ENCODE peak calls at places on chromosome 5, in seven cellular contexts. O is gastrocnemius medialis; A is pancreas; E is PC-3; P is Jurkat, Clone E6-1; X is GM12865; N is fibroblast of pulmonary artery. M is an unnamed sample.

GRCh38 chr5:134092875-134093274 is 21.6 kb upstream of the TCF7 start:
- DNase-seq in A (no peak), O (no peak), X (no peak), P (peak; percentile 60), N (no peak), E (peak; percentile 93), M (no peak)

GRCh38 chr5:6252581-6252980 is 125.8 kb downstream of the MED10 start:
- DNase-seq in N (no peak), A (no peak), E (no peak), O (no peak), P (no peak), X (no peak), M (no peak)

GRCh38 chr5:40623480-40624420 is 56.0 kb upstream of the PTGER4 start:
- DNase-seq in X (no peak), O (no peak), P (peak; percentile 84), E (no peak), A (no peak), N (no peak), M (peak; percentile 67)

GRCh38 chr5:168992687-168993086 is 308.3 kb downstream of the SLIT3 start:
- DNase-seq in P (no peak), A (no peak), E (no peak), O (no peak), N (no peak), X (no peak), M (no peak)

GRCh38 chr5:159031513-159031912 is 68.2 kb downstream of the EBF1 start:
- DNase-seq in E (no peak), X (peak; percentile 75), O (no peak), P (no peak), A (no peak), N (peak; percentile 31), M (no peak)

GRCh38 chr5:80186634-80187033 is 69.2 kb downstream of the SERINC5 start:
- DNase-seq in P (peak; percentile 64), E (peak; percentile 92), X (no peak), O (no peak), A (no peak), N (peak; percentile 68), M (no peak)

GRCh38 chr5:101045689-101046088 is 142.6 kb upstream of the ST8SIA4 start:
- DNase-seq in A (no peak), X (peak; percentile 15), E (peak; percentile 44), N (peak; percentile 29), P (peak; percentile 19), O (no peak), M (no peak)

GRCh38 chr5:5422819-5423515 is 490 bp downstream of the ICE1 start:
- DNase-seq in O (no peak), N (no peak), X (peak; percentile 12), E (no peak), A (no peak), P (no peak), M (no peak)

GRCh38 chr5:154566146-154566680 is 88.2 kb upstream of the HAND1 start:
- DNase-seq in P (no peak), O (no peak), E (no peak), A (no peak), N (no peak), X (no peak), M (no peak)

GRCh38 chr5:172385661-172386187 is 68.6 kb downstream of the SH3PXD2B start:
- DNase-seq in O (no peak), E (no peak), A (no peak), X (no peak), N (no peak), P (no peak), M (no peak)

GRCh38 chr5:172361566-172362238 is 78.1 kb upstream of the UBTD2 start:
- DNase-seq in O (peak; percentile 24), E (peak; percentile 98), A (no peak), N (peak; percentile 98), X (peak; percentile 91), P (no peak), M (no peak)

GRCh38 chr5:169701910-169702451 is 64.9 kb downstream of the DOCK2 start:
- DNase-seq in O (no peak), A (no peak), N (peak; percentile 73), X (no peak), E (peak; percentile 65), P (no peak), M (no peak)

GRCh38 chr5:54387659-54388232 is 67.8 kb upstream of the HSPB3 start:
- DNase-seq in E (no peak), N (peak; percentile 69), A (no peak), P (no peak), O (no peak), X (no peak), M (no peak)

GRCh38 chr5:9245071-9245470 is 300.8 kb downstream of the SEMA5A start:
- DNase-seq in N (peak; percentile 55), A (no peak), P (no peak), X (no peak), E (peak; percentile 41), O (no peak), M (no peak)

GRCh38 chr5:53983568-53984465 is 326.6 kb downstream of the ARL15 start:
- DNase-seq in P (no peak), O (no peak), N (peak; percentile 52), X (no peak), A (no peak), E (peak; percentile 73), M (no peak)

GRCh38 chr5:157842185-157842584 is 16.8 kb downstream of the CLINT1 start:
- DNase-seq in O (no peak), E (no peak), A (no peak), N (no peak), P (no peak), X (no peak), M (no peak)

GRCh38 chr5:180126716-180127681 is 55.4 kb upstream of the RNF130 start:
- DNase-seq in N (peak; percentile 8), E (peak; percentile 30), P (no peak), X (no peak), O (no peak), A (no peak), M (no peak)

GRCh38 chr5:142143878-142144277 is 35.3 kb downstream of the NDFIP1 start:
- DNase-seq in N (peak; percentile 76), P (peak; percentile 35), X (peak; percentile 40), O (no peak), A (no peak), E (peak; percentile 50), M (no peak)

GRCh38 chr5:178668579-178668978 is 41.7 kb upstream of the CLK4 start:
- DNase-seq in O (no peak), A (no peak), N (no peak), P (no peak), E (peak; percentile 78), X (no peak), M (no peak)

GRCh38 chr5:90909091-90909503 is 350.5 kb downstream of the ADGRV1 start:
- DNase-seq in X (no peak), N (peak; percentile 64), P (no peak), O (no peak), A (no peak), E (no peak), M (no peak)

GRCh38 chr5:72681781-72682180 is 134.7 kb upstream of the TNPO1 start:
- DNase-seq in O (no peak), A (no peak), N (no peak), P (no peak), E (peak; percentile 6), X (no peak), M (no peak)

GRCh38 chr5:132491368-132492364 is 1.1 kb upstream of the IRF1 start:
- DNase-seq in A (no peak), O (no peak), E (no peak), X (peak; percentile 52), N (no peak), P (no peak), M (no peak)

GRCh38 chr5:6713274-6714181 is at the start of gene TENT4A:
- DNase-seq in A (no peak), O (no peak), E (peak; percentile 32), N (no peak), P (no peak), X (no peak), M (peak; percentile 28)

GRCh38 chr5:154523104-154523503 is 45.1 kb upstream of the HAND1 start:
- DNase-seq in N (no peak), X (no peak), P (no peak), E (no peak), O (no peak), A (no peak), M (no peak)

GRCh38 chr5:113776832-113777525 is 263.5 kb downstream of the YTHDC2 start:
- DNase-seq in E (peak; percentile 6), O (no peak), N (peak; percentile 39), A (no peak), P (peak; percentile 4), X (no peak), M (no peak)

GRCh38 chr5:322942-323879 is 1.7 kb downstream of the AHRR start:
- DNase-seq in N (no peak), A (no peak), P (no peak), E (no peak), X (no peak), O (no peak), M (no peak)

GRCh38 chr5:114319236-114319635 is 42.6 kb upstream of the KCNN2 start:
- DNase-seq in P (no peak), O (no peak), X (no peak), E (no peak), A (no peak), N (no peak), M (no peak)

GRCh38 chr5:156892223-156892622 is 42.1 kb downstream of the PPP1R2B start:
- DNase-seq in N (no peak), X (peak; percentile 35), A (no peak), P (no peak), O (no peak), E (peak; percentile 14), M (no peak)

GRCh38 chr5:83551826-83552225 is 80.3 kb downstream of the VCAN start:
- DNase-seq in E (peak; percentile 37), X (no peak), O (no peak), N (peak; percentile 66), A (no peak), P (no peak), M (no peak)

GRCh38 chr5:14122089-14122488 is 21.1 kb upstream of the TRIO start:
- DNase-seq in E (no peak), P (no peak), N (no peak), A (no peak), X (no peak), O (no peak), M (no peak)
- H3K4me3 ChIP-seq in E (no peak overlapping the region), P (no peak overlapping the region), N (no peak overlapping the region), A (no peak overlapping the region), X (no peak overlapping the region), O (no peak overlapping the region), M (no peak overlapping the region)

DNA sequence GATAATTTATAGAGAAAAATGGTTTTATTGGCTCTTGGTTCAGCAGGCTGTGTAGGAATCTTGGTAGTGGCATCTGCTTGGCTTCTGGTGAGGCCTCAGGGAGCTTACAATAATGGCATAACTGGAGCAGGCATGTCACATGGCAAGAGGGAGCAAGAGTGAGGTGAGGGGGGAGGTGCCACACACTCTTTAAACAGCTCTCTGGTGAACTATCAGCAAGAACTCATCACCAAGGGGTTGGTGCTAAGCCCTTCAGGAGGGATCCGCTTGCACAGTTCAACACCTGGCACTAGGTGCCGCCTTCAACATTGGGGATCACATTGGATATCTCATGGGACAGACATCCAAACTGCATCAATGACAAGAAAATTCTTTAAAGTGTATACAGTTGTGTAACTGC is 10.5 kb downstream of the GPBP1 start:
- DNase-seq in P (no peak), A (no peak), N (no peak), E (no peak), O (no peak), X (no peak), M (no peak)
- H3K4me3 ChIP-seq in P (no peak overlapping the region), A (no peak overlapping the region), N (no peak overlapping the region), E (no peak overlapping the region), O (no peak overlapping the region), X (no peak overlapping the region), M (no peak overlapping the region)

GRCh38 chr5:61702784-61703183 is 370.7 kb downstream of the ZSWIM6 start:
- DNase-seq in E (no peak), A (no peak), N (no peak), X (no peak), O (no peak), P (no peak), M (no peak)
- H3K4me3 ChIP-seq in E (no peak overlapping the region), A (no peak overlapping the region), N (no peak overlapping the region), X (no peak overlapping the region), O (no peak overlapping the region), P (no peak overlapping the region), M (no peak overlapping the region)

GRCh38 chr5:120613729-120614128 is 149.6 kb downstream of the PRR16 start:
- DNase-seq in X (no peak), E (no peak), P (no peak), A (no peak), O (no peak), N (no peak), M (no peak)
- H3K4me3 ChIP-seq in X (no peak overlapping the region), E (no peak overlapping the region), P (no peak overlapping the region), A (no peak overlapping the region), O (no peak overlapping the region), N (no peak overlapping the region), M (no peak overlapping the region)